ENCODE peak calls at places on chromosomes 13 and 19, in five cellular contexts. N is MG63; W is CD8-positive, alpha-beta memory T cell; Y is A549; M is cardiac fibroblast. T is an unnamed sample.

GRCh38 chr13:52459668-52460067 is 4.4 kb downstream of the CKAP2 start:
- DNase-seq in N (peak), W (no peak), Y (no peak), M (peak), T (no peak)

GRCh38 chr19:29477831-29478577 is 47.8 kb upstream of the VSTM2B start:
- DNase-seq in N (no peak), W (no peak), Y (no peak), M (no peak), T (no peak)

GRCh38 chr19:4103073-4103418 is 20.9 kb downstream of the MAP2K2 start:
- DNase-seq in N (no peak), W (no peak), Y (no peak), M (no peak), T (no peak)

GRCh38 chr13:85995788-85996418 is 196.7 kb upstream of the SLITRK6 start:
- DNase-seq in N (no peak), W (no peak), Y (no peak), M (no peak), T (no peak)

GRCh38 chr13:33281951-33282595 is 3.5 kb downstream of the STARD13 start:
- DNase-seq in N (no peak), W (no peak), Y (no peak), M (no peak), T (no peak)

GRCh38 chr13:91955546-91956355 is 557.3 kb downstream of the GPC5 start:
- DNase-seq in N (no peak), W (no peak), Y (no peak), M (no peak), T (no peak)

GRCh38 chr13:62837895-62838294 is 1422.2 kb upstream of the PCDH20 start:
- DNase-seq in N (no peak), W (no peak), Y (no peak), M (no peak), T (no peak)

GRCh38 chr19:32908641-32909190 is 39.1 kb upstream of the SLC7A9 start:
- DNase-seq in N (no peak), W (no peak), Y (no peak), M (no peak), T (no peak)

GRCh38 chr13:110265682-110266430 is 41.1 kb downstream of the COL4A1 start:
- DNase-seq in N (no peak), W (no peak), Y (no peak), M (no peak), T (no peak)

GRCh38 chr19:28028881-28029280 is 1184.1 kb downstream of the UQCRFS1 start:
- DNase-seq in N (peak), W (no peak), Y (no peak), M (no peak), T (no peak)

GRCh38 chr19:18204394-18205179 is 745 bp upstream of the RAB3A start:
- DNase-seq in N (no peak), W (no peak), Y (no peak), M (no peak), T (no peak)

GRCh38 chr13:105925496-105925895 is 610.0 kb downstream of the EFNB2 start:
- DNase-seq in N (no peak), W (no peak), Y (no peak), M (peak), T (no peak)

GRCh38 chr13:45068036-45069001 is 52.0 kb upstream of the GTF2F2 start:
- DNase-seq in N (no peak), W (no peak), Y (no peak), M (no peak), T (no peak)

GRCh38 chr19:16369664-16370576 is 45.3 kb downstream of the KLF2 start:
- DNase-seq in N (no peak), W (peak), Y (no peak), M (no peak), T (no peak)

GRCh38 chr13:27406178-27406939 is 18.1 kb upstream of the GTF3A start:
- DNase-seq in N (no peak), W (peak), Y (peak), M (peak), T (no peak)

GRCh38 chr19:33514885-33515485 is 6.6 kb downstream of the PEPD start:
- DNase-seq in N (no peak), W (no peak), Y (no peak), M (no peak), T (no peak)

GRCh38 chr19:9865732-9866627 is 30.9 kb downstream of the PIN1 start:
- DNase-seq in N (no peak), W (peak), Y (no peak), M (no peak), T (no peak)

GRCh38 chr13:98557934-98558630 is 18.8 kb downstream of the STK24 start:
- DNase-seq in N (peak), W (no peak), Y (no peak), M (peak), T (no peak)

GRCh38 chr19:41095703-41096102 is 7.5 kb downstream of the CYP2A13 start:
- DNase-seq in N (no peak), W (no peak), Y (no peak), M (no peak), T (no peak)

GRCh38 chr19:11054200-11054599 is 35.1 kb upstream of the LDLR start:
- DNase-seq in N (no peak), W (no peak), Y (no peak), M (no peak), T (no peak)

GRCh38 chr19:43501661-43502418 is 2.7 kb downstream of the PHLDB3 start:
- DNase-seq in N (no peak), W (no peak), Y (no peak), M (peak), T (no peak)

GRCh38 chr19:50735869-50736268 is 12.7 kb downstream of the CLEC11A start:
- DNase-seq in N (no peak), W (no peak), Y (no peak), M (no peak), T (no peak)

GRCh38 chr19:30170081-30170480 is 202.1 kb upstream of the ZNF536 start:
- DNase-seq in N (no peak), W (no peak), Y (no peak), M (no peak), T (no peak)

GRCh38 chr19:27744926-27745844 is 1467.8 kb downstream of the UQCRFS1 start:
- DNase-seq in N (no peak), W (no peak), Y (no peak), M (no peak), T (no peak)

GRCh38 chr13:20714563-20715339 is 11.3 kb downstream of the IL17D start:
- DNase-seq in N (peak), W (no peak), Y (no peak), M (peak), T (no peak)

GRCh38 chr13:108987488-108987887 is 358.1 kb downstream of the MYO16 start:
- DNase-seq in N (peak), W (no peak), Y (no peak), M (peak), T (no peak)

GRCh38 chr19:44851427-44851826 is 5.3 kb downstream of the NECTIN2 start:
- DNase-seq in N (no peak), W (no peak), Y (no peak), M (no peak), T (no peak)

GRCh38 chr13:31349156-31349555 is 149.4 kb downstream of the B3GLCT start:
- DNase-seq in N (no peak), W (no peak), Y (no peak), M (no peak), T (no peak)

GRCh38 chr19:8333771-8334457 is 9.1 kb downstream of the KANK3 start:
- DNase-seq in N (no peak), W (no peak), Y (no peak), M (no peak), T (no peak)

GRCh38 chr19:8336665-8337064 is 6.4 kb downstream of the KANK3 start:
- DNase-seq in N (no peak), W (no peak), Y (no peak), M (no peak), T (no peak)

GRCh38 chr19:8334458-8335342 is 8.4 kb downstream of the KANK3 start:
- DNase-seq in N (peak), W (peak), Y (peak), M (peak), T (no peak)

GRCh38 chr19:8336072-8336569 is 6.9 kb downstream of the KANK3 start:
- DNase-seq in N (no peak), W (no peak), Y (no peak), M (no peak), T (no peak)

GRCh38 chr19:8335343-8336071 is 7.6 kb downstream of the KANK3 start:
- DNase-seq in N (no peak), W (peak), Y (peak), M (no peak), T (no peak)
- H3K4me3 ChIP-seq in N (peak), W (no peak), Y (peak), M (no peak), T (no peak)

DNA sequence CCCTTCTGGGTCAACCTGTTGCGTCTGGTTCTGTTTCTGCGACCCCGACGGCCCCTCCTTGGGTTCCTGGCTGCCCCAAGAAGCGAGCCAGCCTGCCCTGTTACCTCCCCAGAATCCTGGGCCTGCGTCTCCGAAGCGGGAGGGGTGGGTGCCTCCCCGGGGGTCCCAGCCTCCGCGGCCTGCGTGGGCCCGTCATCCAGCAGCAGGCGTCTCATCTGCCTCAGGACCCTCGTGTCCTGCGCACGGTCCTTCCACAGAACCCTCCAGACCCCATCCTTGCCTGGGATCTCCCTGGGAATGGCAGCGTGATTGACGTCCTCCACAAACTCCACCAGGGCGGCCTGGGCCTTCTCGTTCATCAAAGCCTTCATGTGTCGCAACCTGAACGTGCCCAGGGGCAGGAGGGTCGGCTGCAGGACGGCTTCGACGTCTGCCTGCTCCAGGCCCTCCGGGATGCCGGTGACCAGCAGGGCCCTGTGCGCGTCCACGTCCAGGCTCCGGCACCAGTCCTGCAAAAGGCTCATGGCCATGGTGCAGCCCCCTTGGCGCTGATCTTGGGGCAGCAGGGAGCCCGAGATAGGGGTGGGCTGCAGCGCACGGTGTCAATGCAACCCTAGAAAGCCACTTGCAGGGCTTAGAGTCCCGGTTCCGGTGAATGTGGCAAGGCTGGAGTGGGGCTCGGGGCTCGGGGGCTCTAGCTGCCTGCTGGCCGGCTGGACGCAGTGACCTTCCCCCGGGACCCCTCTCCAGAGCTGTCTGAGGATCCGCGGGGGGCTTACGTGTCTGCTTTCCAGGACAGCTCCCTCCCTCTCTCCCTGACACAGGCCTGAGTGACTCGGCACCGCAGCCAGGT is 505 bp downstream of the PNMA8B start:
- DNase-seq in N (no peak), W (no peak), Y (no peak), M (no peak), T (no peak)
- H3K4me3 ChIP-seq in N (no peak), W (no peak), Y (no peak), M (peak), T (peak)

DNA sequence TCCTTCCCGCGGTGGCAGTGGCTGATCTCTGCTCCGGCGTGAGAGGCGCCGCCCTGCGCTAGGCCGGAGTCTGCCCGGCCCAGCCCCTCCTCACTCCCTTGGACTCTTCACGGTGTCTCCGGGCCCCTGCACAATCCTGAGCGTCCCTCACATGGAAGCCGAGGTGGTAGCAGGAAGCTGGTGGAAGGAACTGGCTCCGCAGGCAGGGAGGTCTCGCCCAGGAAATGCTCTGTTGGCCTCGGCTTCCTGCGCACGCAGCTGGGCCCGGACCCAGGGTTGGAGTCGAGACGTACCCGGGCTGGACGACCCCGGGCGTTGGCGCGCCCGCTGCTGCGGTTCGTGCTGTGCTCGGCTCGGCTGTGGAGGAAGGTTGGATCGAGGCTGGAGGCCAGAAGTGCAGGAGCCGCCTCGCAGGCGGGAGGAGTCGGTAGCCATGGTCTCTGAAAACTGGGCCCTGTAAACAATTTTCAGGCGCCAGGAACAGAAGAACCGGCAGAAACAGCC is 46.3 kb downstream of the ZNF724 start:
- DNase-seq in N (no peak), W (no peak), Y (no peak), M (no peak), T (no peak)
- H3K4me3 ChIP-seq in N (no peak), W (no peak), Y (no peak), M (no peak), T (no peak)

GRCh38 chr19:48342841-48343540 is 17.6 kb downstream of the EMP3 start:
- DNase-seq in N (no peak), W (no peak), Y (peak), M (no peak), T (no peak)

GRCh38 chr19:48344892-48345291 is 18.8 kb downstream of the TMEM143 start:
- DNase-seq in N (no peak), W (no peak), Y (no peak), M (no peak), T (no peak)

GRCh38 chr19:48348039-48348438 is 15.7 kb downstream of the TMEM143 start:
- DNase-seq in N (no peak), W (no peak), Y (no peak), M (peak), T (no peak)

GRCh38 chr19:48348737-48349136 is 15.0 kb downstream of the TMEM143 start:
- DNase-seq in N (no peak), W (no peak), Y (no peak), M (no peak), T (no peak)

GRCh38 chr19:48346161-48346560 is 17.6 kb downstream of the TMEM143 start:
- DNase-seq in N (no peak), W (no peak), Y (no peak), M (peak), T (no peak)
- H3K4me3 ChIP-seq in N (no peak), W (no peak), Y (no peak), M (no peak), T (no peak)

GRCh38 chr19:590750-591098 is 1.0 kb downstream of the HCN2 start:
- DNase-seq in N (no peak), W (no peak), Y (no peak), M (no peak), T (no peak)
- H3K4me3 ChIP-seq in N (no peak), W (no peak), Y (peak), M (no peak), T (no peak)

GRCh38 chr19:863305-863620 is 3.8 kb downstream of the CFD start:
- DNase-seq in N (no peak), W (no peak), Y (no peak), M (no peak), T (no peak)
- H3K4me3 ChIP-seq in N (no peak), W (peak), Y (no peak), M (no peak), T (no peak)